ENCODE peak calls at places on chromosomes 6 and 20, in five cellular contexts. H is ovary, D is aorta, B is psoas muscle, W is heart left ventricle. I is an unnamed sample. For H3K9me3, the result is how much of the 10 kb centered on the place peaks cover.

GRCh38 chr6:112470950-112471349 is 123.8 kb downstream of the RFPL4B start:
- DNase-seq in H (no peak), D (no peak), B (no peak), W (no peak), I (no peak)

GRCh38 chr20:24747015-24747712 is 201.9 kb upstream of the CST7 start:
- DNase-seq in H (no peak), D (no peak), B (no peak), W (no peak), I (no peak)

GRCh38 chr6:22785036-22785435 is 215.7 kb downstream of the HDGFL1 start:
- DNase-seq in H (no peak), D (no peak), B (no peak), W (no peak), I (no peak)

GRCh38 chr20:48025061-48025515 is 239.8 kb upstream of the SULF2 start:
- DNase-seq in H (peak), D (peak), B (peak), W (no peak), I (peak)

GRCh38 chr6:157066781-157067491 is 256.4 kb downstream of the TMEM242 start:
- DNase-seq in H (no peak), D (no peak), B (no peak), W (no peak), I (no peak)

GRCh38 chr20:47430862-47431588 is 70.7 kb upstream of the NCOA3 start:
- DNase-seq in H (no peak), D (no peak), B (no peak), W (no peak), I (no peak)

GRCh38 chr6:118764766-118765165 is 113.4 kb upstream of the CEP85L start:
- DNase-seq in H (no peak), D (peak), B (no peak), W (no peak), I (no peak)

GRCh38 chr6:41626917-41627316 is 11.4 kb upstream of the MDFI start:
- DNase-seq in H (no peak), D (peak), B (no peak), W (no peak), I (peak)

GRCh38 chr6:107354470-107354869 is 104.9 kb downstream of the PDSS2 start:
- DNase-seq in H (no peak), D (no peak), B (no peak), W (no peak), I (no peak)

GRCh38 chr6:39420300-39421265 is 98.1 kb upstream of the KCNK16 start:
- DNase-seq in H (no peak), D (no peak), B (no peak), W (peak), I (no peak)

GRCh38 chr20:32811886-32812285 is 7.9 kb upstream of the MAPRE1 start:
- DNase-seq in H (no peak), D (no peak), B (no peak), W (no peak), I (no peak)

GRCh38 chr20:23142162-23143050 is 56.3 kb upstream of the CD93 start:
- DNase-seq in H (no peak), D (peak), B (no peak), W (no peak), I (peak)

GRCh38 chr6:138278326-138278725 is 60.0 kb upstream of the PBOV1 start:
- DNase-seq in H (no peak), D (no peak), B (no peak), W (no peak), I (no peak)

GRCh38 chr6:11460001-11460668 is 77.4 kb upstream of the TMEM170B start:
- DNase-seq in H (no peak), D (no peak), B (no peak), W (no peak), I (peak)

GRCh38 chr20:14992071-14992654 is 654.8 kb upstream of the FLRT3 start:
- DNase-seq in H (no peak), D (no peak), B (no peak), W (no peak), I (peak)

GRCh38 chr6:128516514-128516898 is 3.9 kb downstream of the PTPRK start:
- DNase-seq in H (no peak), D (no peak), B (no peak), W (no peak), I (no peak)

GRCh38 chr6:113122060-113122459 is 735.1 kb upstream of the MARCKS start:
- DNase-seq in H (no peak), D (no peak), B (no peak), W (peak), I (peak)

GRCh38 chr6:47379328-47379727 is 69.6 kb upstream of the TNFRSF21 start:
- DNase-seq in H (no peak), D (no peak), B (no peak), W (no peak), I (no peak)

GRCh38 chr6:48825501-48826317 is 637.3 kb downstream of the MMUT start:
- DNase-seq in H (no peak), D (no peak), B (no peak), W (no peak), I (no peak)

GRCh38 chr20:35601021-35601973 is 14.3 kb upstream of the SPAG4 start:
- DNase-seq in H (peak), D (peak), B (peak), W (peak), I (peak)

GRCh38 chr6:45132059-45132458 is 196.1 kb upstream of the RUNX2 start:
- DNase-seq in H (no peak), D (no peak), B (no peak), W (no peak), I (no peak)

GRCh38 chr6:107676002-107676401 is 148.1 kb downstream of the SCML4 start:
- DNase-seq in H (no peak), D (no peak), B (peak), W (no peak), I (no peak)

GRCh38 chr6:155867682-155868081 is 412.0 kb upstream of the NOX3 start:
- DNase-seq in H (no peak), D (no peak), B (no peak), W (no peak), I (no peak)

GRCh38 chr6:155861821-155862220 is 406.2 kb upstream of the NOX3 start:
- DNase-seq in H (no peak), D (no peak), B (no peak), W (no peak), I (no peak)
- H3K9me3 ChIP-seq in H (under half), D (under half), B (under half), W (under half), I (under half)

GRCh38 chr6:53541900-53542299 is 3.0 kb downstream of the GCLC start:
- DNase-seq in H (no peak), D (no peak), B (no peak), W (no peak), I (no peak)
- H3K9me3 ChIP-seq in H (under half), D (under half), B (under half), W (under half), I (under half)

DNA sequence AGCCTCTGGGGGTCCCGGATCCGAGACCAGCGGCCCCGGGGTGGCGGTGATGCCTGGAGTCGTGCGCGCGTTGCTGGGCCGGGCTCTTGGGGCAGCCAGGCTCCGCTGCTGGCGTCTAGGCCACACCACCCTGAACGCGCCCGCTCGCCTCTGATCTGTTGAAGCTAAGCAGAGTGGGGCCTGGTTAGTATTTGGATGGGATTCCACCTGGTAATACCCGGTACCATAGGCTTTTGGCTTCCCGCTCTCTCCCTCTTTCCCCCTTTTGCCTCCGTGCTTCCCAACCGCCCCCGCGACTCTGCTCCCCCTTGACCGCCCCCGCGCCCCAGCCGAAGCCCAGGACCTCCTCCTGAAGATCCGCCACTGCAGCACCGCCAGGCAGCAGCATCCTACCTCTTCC is 1383.5 kb upstream of the DEFB115 start:
- DNase-seq in H (no peak), D (peak), B (peak), W (peak), I (no peak)
- H3K9me3 ChIP-seq in H (under half), D (under half), B (under half), W (under half), I (under half)

GRCh38 chr6:27214126-27214601 is 33.3 kb upstream of the PRSS16 start:
- DNase-seq in H (no peak), D (no peak), B (no peak), W (no peak), I (no peak)

GRCh38 chr6:27213544-27214125 is 33.9 kb upstream of the PRSS16 start:
- DNase-seq in H (no peak), D (no peak), B (no peak), W (no peak), I (peak)

GRCh38 chr6:27216874-27217273 is 30.6 kb upstream of the PRSS16 start:
- DNase-seq in H (no peak), D (no peak), B (no peak), W (no peak), I (no peak)
- H3K9me3 ChIP-seq in H (under half), D (under half), B (under half), W (under half), I (under half)

DNA sequence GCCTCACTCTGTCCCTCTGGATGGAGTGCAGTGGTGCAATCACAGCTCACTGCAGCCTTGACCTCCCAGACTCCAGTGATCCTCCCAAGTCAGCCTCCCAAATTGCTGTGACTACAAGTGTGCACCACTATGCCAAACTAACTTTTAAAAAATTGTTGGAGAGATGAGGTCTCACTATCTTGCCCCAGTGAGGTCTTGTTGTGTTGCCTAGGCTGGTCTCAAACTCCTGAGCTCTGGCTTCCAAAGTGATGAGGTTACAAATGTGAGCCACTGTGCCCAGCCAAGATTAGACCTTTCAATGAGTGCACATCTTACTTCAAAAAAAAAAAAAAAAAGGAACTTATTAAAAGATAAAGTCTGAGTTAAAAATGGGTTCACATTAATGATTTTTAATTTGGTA is 1838.1 kb upstream of the DEFB115 start:
- DNase-seq in H (no peak), D (no peak), B (no peak), W (no peak), I (no peak)
- H3K9me3 ChIP-seq in H (under half), D (under half), B (under half), W (under half), I (under half)

DNA sequence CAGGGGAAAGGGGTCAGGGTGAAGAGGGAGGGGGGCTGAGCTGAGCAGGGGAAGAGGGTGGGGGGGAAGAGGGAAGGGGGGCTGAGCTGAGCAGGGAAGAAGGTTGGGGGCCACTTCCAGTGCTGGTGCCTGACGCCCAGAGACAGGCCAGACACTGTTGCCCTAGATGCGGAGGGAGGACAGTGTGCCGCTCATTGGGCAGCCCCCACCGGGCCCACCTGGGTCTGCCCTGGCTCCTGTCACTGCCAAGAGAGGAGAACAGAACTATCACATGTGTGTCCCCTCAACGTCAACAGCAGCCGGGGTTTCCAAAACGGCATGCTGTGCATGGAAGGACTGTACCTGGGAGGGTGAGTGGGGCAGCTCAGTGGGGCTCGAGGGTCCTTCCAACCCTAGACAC is 342.1 kb downstream of the CDH4 start:
- DNase-seq in H (no peak), D (no peak), B (no peak), W (no peak), I (no peak)
- H3K9me3 ChIP-seq in H (under half), D (under half), B (under half), W (under half), I (under half)

I was measured in mammary epithelial cell.